ENCODE peak calls at places on chromosomes 6 and 20, in six cellular contexts. F is neuronal stem cell, A is trophoblast cell, I is mesendoderm, M is mesenchymal stem cell, S is H1. X is an unnamed sample.

GRCh38 chr6:106446287-106446885 is 85.9 kb downstream of the CRYBG1 start:
- DNase-seq in S (no peak), I (no peak), A (no peak), F (no peak), M (peak; percentile 15), X (peak; percentile 12)

GRCh38 chr6:56246941-56247653 is at the start of gene COL21A1:
- DNase-seq in I (peak; percentile 93), S (peak; percentile 75), M (peak; percentile 46), F (peak; percentile 52), A (peak; percentile 14), X (no peak)

GRCh38 chr6:109347779-109348178 is 34.5 kb downstream of the CD164 start:
- DNase-seq in M (no peak), F (no peak), S (no peak), I (no peak), A (no peak), X (no peak)

GRCh38 chr6:109237082-109237985 is 142.0 kb downstream of the CEP57L1 start:
- DNase-seq in M (peak; percentile 65), A (no peak), F (no peak), S (no peak), I (no peak), X (no peak)

GRCh38 chr20:55172310-55173002 is 697.1 kb downstream of the DOK5 start:
- DNase-seq in M (no peak), S (no peak), F (no peak), A (no peak), I (no peak), X (no peak)

GRCh38 chr6:102204336-102204735 is 810.8 kb downstream of the GRIK2 start:
- DNase-seq in I (peak; percentile 47), A (peak; percentile 7), S (no peak), F (no peak), M (no peak), X (no peak)

GRCh38 chr20:16803965-16804792 is 56.0 kb downstream of the OTOR start:
- DNase-seq in S (peak; percentile 25), F (peak; percentile 72), A (peak; percentile 31), M (peak; percentile 54), I (peak; percentile 80), X (peak; percentile 48)

GRCh38 chr6:168097221-168097620 is 18.2 kb upstream of the FRMD1 start:
- DNase-seq in I (no peak), M (no peak), F (no peak), A (no peak), S (no peak), X (no peak)

GRCh38 chr6:54156650-54157250 is 45.5 kb downstream of the MLIP start:
- DNase-seq in M (no peak), A (no peak), F (no peak), I (no peak), S (no peak), X (no peak)

GRCh38 chr6:133613231-133613630 is 275.7 kb upstream of the TCF21 start:
- DNase-seq in A (no peak), I (no peak), S (no peak), M (no peak), F (no peak), X (no peak)

GRCh38 chr20:25279403-25279802 is 31.5 kb downstream of the PYGB start:
- DNase-seq in S (no peak), M (no peak), I (no peak), F (no peak), A (no peak), X (no peak)

GRCh38 chr6:148598690-148599089 is 148.1 kb upstream of the UST start:
- DNase-seq in F (no peak), M (peak; percentile 11), I (peak; percentile 47), S (no peak), A (no peak), X (no peak)
- H2AK5ac ChIP-seq in F (no peak overlapping the region), M (no peak overlapping the region), I (no peak overlapping the region), S (no peak overlapping the region), A (no peak overlapping the region), X (no peak overlapping the region)

GRCh38 chr6:85772641-85773040 is 130.0 kb upstream of the SYNCRIP start:
- DNase-seq in S (no peak), M (no peak), A (no peak), F (no peak), I (no peak), X (no peak)
- H3K4me3 ChIP-seq in S (no peak overlapping the region), M (no peak overlapping the region), A (peak overlapping the region; percentile 17), F (no peak overlapping the region), I (no peak overlapping the region), X (no peak overlapping the region)

DNA sequence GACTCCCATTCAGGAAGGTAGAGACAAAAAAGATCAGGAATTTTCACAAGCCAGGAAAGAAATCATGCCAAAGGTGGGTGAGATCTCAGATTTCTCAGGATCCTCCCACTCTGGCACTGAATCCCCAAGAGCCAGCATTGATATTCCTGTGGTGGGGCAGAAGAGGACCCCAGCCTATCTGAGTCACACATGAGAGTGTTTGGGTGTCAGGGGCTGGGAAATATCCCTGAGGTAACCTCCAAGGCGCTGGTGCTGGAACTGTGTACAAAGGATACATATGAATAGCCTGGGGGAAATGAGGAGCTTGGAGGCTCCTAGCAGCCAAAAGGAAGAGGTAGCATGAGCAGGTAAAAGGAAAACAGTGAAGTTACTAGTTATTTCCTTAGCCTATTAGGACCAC is 369.4 kb downstream of the BTBD9 start:
- DNase-seq in M (no peak), A (no peak), I (no peak), S (no peak), F (no peak), X (no peak)
- H2AK5ac ChIP-seq in M (peak overlapping the region; percentile 94), A (no peak overlapping the region), I (peak overlapping the region; percentile 86), S (no peak overlapping the region), F (no peak overlapping the region), X (peak overlapping the region; percentile 42)

DNA sequence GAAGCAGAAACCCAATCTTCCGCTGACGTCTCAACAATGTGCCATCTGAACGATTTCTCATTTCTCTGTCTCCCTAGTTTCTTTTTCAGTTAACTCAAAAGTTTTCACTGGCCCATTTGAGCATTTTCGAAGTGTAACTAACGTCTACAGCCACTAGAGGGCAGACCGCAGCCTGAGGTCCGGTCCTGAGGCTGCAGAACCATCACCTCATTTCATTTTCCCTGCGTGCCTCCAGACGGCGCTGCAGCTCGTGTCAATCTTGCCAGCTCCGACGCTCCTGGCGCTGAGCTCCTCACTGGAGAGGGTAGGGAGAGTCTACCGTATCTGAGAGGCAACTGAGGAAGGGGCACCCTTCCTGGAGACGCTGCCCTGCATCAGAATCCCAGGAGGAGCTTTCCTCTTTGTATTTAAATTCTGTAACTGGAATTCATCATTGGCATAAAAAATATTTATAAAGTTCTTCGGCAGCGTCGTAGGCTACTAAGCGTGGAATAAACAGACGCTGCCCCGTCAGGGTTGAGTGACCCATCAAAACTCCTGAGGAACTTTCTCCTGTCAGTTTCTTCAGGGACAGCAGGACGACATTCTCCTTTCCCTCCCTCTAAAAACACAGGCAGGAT is 28.5 kb upstream of the DTNBP1 start:
- DNase-seq in I (peak; percentile 92), A (peak; percentile 80), S (peak; percentile 79), F (peak; percentile 77), M (peak; percentile 88), X (peak; percentile 87)
- H3K4me3 ChIP-seq in I (no peak overlapping the region), A (no peak overlapping the region), S (no peak overlapping the region), F (no peak overlapping the region), M (peak overlapping the region; percentile 76), X (no peak overlapping the region)

GRCh38 chr20:9375221-9375681 is 139.1 kb upstream of the LAMP5 start:
- DNase-seq in M (peak; percentile 25), F (no peak), A (no peak), S (no peak), I (peak; percentile 89), X (peak; percentile 71)

GRCh38 chr20:9377007-9377406 is 137.4 kb upstream of the LAMP5 start:
- DNase-seq in A (no peak), S (no peak), F (no peak), M (no peak), I (no peak), X (no peak)

GRCh38 chr20:9369557-9369956 is 144.8 kb upstream of the LAMP5 start:
- DNase-seq in S (no peak), I (no peak), F (no peak), M (no peak), A (no peak), X (no peak)

GRCh38 chr20:9374480-9374879 is 139.9 kb upstream of the LAMP5 start:
- DNase-seq in S (no peak), A (no peak), I (no peak), F (no peak), M (peak; percentile 51), X (peak; percentile 58)

DNA sequence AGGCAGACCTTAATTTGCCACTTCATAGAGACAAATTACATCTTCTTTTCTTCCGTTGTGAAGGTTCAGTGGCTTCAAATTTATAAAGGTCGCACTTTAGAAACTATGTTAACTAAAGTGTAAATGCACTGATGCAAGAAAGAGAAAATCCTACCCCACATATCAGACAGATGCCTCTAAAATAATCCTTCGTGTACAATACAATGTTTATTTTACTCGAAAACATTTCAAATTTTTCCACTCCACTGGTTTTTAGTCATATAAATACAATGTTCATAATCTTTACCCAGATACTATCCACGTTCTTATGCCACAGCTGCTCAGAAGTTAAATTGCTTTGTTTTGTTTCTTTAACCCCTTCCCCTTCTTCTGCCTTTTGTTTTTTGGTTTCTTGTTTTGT is 140.3 kb upstream of the LAMP5 start:
- DNase-seq in A (no peak), M (no peak), F (no peak), S (no peak), I (no peak), X (peak; percentile 66)
- H2AK5ac ChIP-seq in A (no peak overlapping the region), M (no peak overlapping the region), F (no peak overlapping the region), S (no peak overlapping the region), I (no peak overlapping the region), X (peak overlapping the region; percentile 41)

X was measured in IMR-90.